ENCODE peak calls at places on chromosomes 1 and 21, in four cellular contexts. One of them, this sample, is unnamed.

GRCh38 chr1:177341773-177342172 is 171.0 kb downstream of the BRINP2 start:
- DNase-seq in H1: no peak
- DNase-seq in GM12892: no peak
- DNase-seq in SK-N-SH: peak
- DNase-seq in this sample: no peak

GRCh38 chr1:95852483-95853070 is 618.6 kb downstream of the RWDD3 start:
- DNase-seq in H1: no peak
- DNase-seq in GM12892: no peak
- DNase-seq in SK-N-SH: no peak
- DNase-seq in this sample: no peak

GRCh38 chr1:37673920-37674319 is 18.4 kb upstream of the CDCA8 start:
- DNase-seq in SK-N-SH: no peak
- DNase-seq in H1: no peak
- DNase-seq in GM12892: no peak
- DNase-seq in this sample: no peak

GRCh38 chr1:201554167-201554600 is 15.3 kb downstream of the NAV1 start:
- DNase-seq in SK-N-SH: no peak
- DNase-seq in GM12892: no peak
- DNase-seq in H1: no peak
- DNase-seq in this sample: no peak

GRCh38 chr21:46634966-46635323 is 529 bp upstream of the PRMT2 start:
- DNase-seq in SK-N-SH: peak
- DNase-seq in GM12892: no peak
- DNase-seq in H1: no peak
- DNase-seq in this sample: no peak

GRCh38 chr1:25072461-25072860 is 142.4 kb upstream of the RUNX3 start:
- DNase-seq in H1: no peak
- DNase-seq in SK-N-SH: no peak
- DNase-seq in GM12892: no peak
- DNase-seq in this sample: no peak

GRCh38 chr1:193919827-193920226 is 733.4 kb upstream of the B3GALT2 start:
- DNase-seq in H1: no peak
- DNase-seq in SK-N-SH: no peak
- DNase-seq in GM12892: no peak
- DNase-seq in this sample: no peak

GRCh38 chr1:240194120-240194519 is 102.4 kb downstream of the FMN2 start:
- DNase-seq in SK-N-SH: no peak
- DNase-seq in GM12892: no peak
- DNase-seq in H1: no peak
- DNase-seq in this sample: no peak

GRCh38 chr1:228279011-228279721 is 71.3 kb downstream of the OBSCN start:
- DNase-seq in SK-N-SH: no peak
- DNase-seq in GM12892: no peak
- DNase-seq in H1: no peak
- DNase-seq in this sample: no peak

GRCh38 chr1:32863516-32864245 is 7.0 kb downstream of the FNDC5 start:
- DNase-seq in H1: no peak
- DNase-seq in GM12892: no peak
- DNase-seq in SK-N-SH: no peak
- DNase-seq in this sample: no peak

GRCh38 chr1:228016653-228017355 is 10.0 kb downstream of the WNT3A start:
- DNase-seq in SK-N-SH: no peak
- DNase-seq in GM12892: no peak
- DNase-seq in H1: no peak
- DNase-seq in this sample: no peak

GRCh38 chr1:78511334-78511733 is 20.6 kb downstream of the PTGFR start:
- DNase-seq in H1: peak
- DNase-seq in SK-N-SH: no peak
- DNase-seq in GM12892: no peak
- DNase-seq in this sample: no peak

GRCh38 chr1:244672961-244673695 is 20.2 kb downstream of the DESI2 start:
- DNase-seq in SK-N-SH: peak
- DNase-seq in GM12892: no peak
- DNase-seq in H1: no peak
- DNase-seq in this sample: no peak

GRCh38 chr1:113846391-113847035 is 25.0 kb downstream of the PTPN22 start:
- DNase-seq in H1: no peak
- DNase-seq in SK-N-SH: no peak
- DNase-seq in GM12892: no peak
- DNase-seq in this sample: no peak

GRCh38 chr1:146049436-146049835 is 27.9 kb upstream of the HJV start:
- DNase-seq in H1: no peak
- DNase-seq in GM12892: no peak
- DNase-seq in SK-N-SH: no peak
- DNase-seq in this sample: no peak

GRCh38 chr1:228101994-228102790 is 933 bp downstream of the C1orf35 start:
- DNase-seq in GM12892: peak
- DNase-seq in H1: peak
- DNase-seq in SK-N-SH: peak
- DNase-seq in this sample: peak

GRCh38 chr1:200724064-200724463 is 14.6 kb upstream of the CAMSAP2 start:
- DNase-seq in H1: no peak
- DNase-seq in SK-N-SH: no peak
- DNase-seq in GM12892: no peak
- DNase-seq in this sample: no peak

GRCh38 chr1:198713081-198713480 is 74.2 kb downstream of the PTPRC start:
- DNase-seq in SK-N-SH: no peak
- DNase-seq in GM12892: no peak
- DNase-seq in H1: no peak
- DNase-seq in this sample: no peak

GRCh38 chr1:32337855-32338636 is 2.0 kb upstream of the MARCKSL1 start:
- DNase-seq in H1: no peak
- DNase-seq in GM12892: no peak
- DNase-seq in SK-N-SH: no peak
- DNase-seq in this sample: no peak

GRCh38 chr1:167654975-167655575 is 25.0 kb downstream of the RCSD1 start:
- DNase-seq in SK-N-SH: no peak
- DNase-seq in H1: no peak
- DNase-seq in GM12892: no peak
- DNase-seq in this sample: no peak

GRCh38 chr1:46556822-46557221 is 5.4 kb upstream of the KNCN start:
- DNase-seq in GM12892: no peak
- DNase-seq in H1: no peak
- DNase-seq in SK-N-SH: no peak
- DNase-seq in this sample: no peak

GRCh38 chr1:67618285-67619018 is 66.5 kb upstream of the GADD45A start:
- DNase-seq in H1: peak
- DNase-seq in SK-N-SH: no peak
- DNase-seq in GM12892: no peak
- DNase-seq in this sample: no peak

GRCh38 chr1:179094826-179095225 is 13.0 kb downstream of the TOR3A start:
- DNase-seq in GM12892: no peak
- DNase-seq in SK-N-SH: no peak
- DNase-seq in H1: no peak
- DNase-seq in this sample: no peak

GRCh38 chr1:9689971-9690381 is 38.4 kb downstream of the PIK3CD start:
- DNase-seq in GM12892: no peak
- DNase-seq in SK-N-SH: peak
- DNase-seq in H1: peak
- DNase-seq in this sample: no peak

GRCh38 chr1:117780981-117781475 is 148.4 kb downstream of the GDAP2 start:
- DNase-seq in SK-N-SH: peak
- DNase-seq in H1: no peak
- DNase-seq in GM12892: no peak
- DNase-seq in this sample: no peak

GRCh38 chr1:208161656-208162375 is 82.4 kb downstream of the PLXNA2 start:
- DNase-seq in H1: no peak
- DNase-seq in SK-N-SH: peak
- DNase-seq in GM12892: no peak
- DNase-seq in this sample: no peak

GRCh38 chr1:221900678-221901077 is 158.8 kb upstream of the DUSP10 start:
- DNase-seq in SK-N-SH: no peak
- DNase-seq in GM12892: no peak
- DNase-seq in H1: no peak
- DNase-seq in this sample: no peak

GRCh38 chr1:20634594-20635084 is 1.4 kb downstream of the PINK1 start:
- DNase-seq in SK-N-SH: peak
- DNase-seq in GM12892: no peak
- DNase-seq in H1: peak
- DNase-seq in this sample: no peak

GRCh38 chr1:106173101-106173500 is 883.4 kb upstream of the PRMT6 start:
- DNase-seq in SK-N-SH: no peak
- DNase-seq in H1: no peak
- DNase-seq in GM12892: no peak
- DNase-seq in this sample: no peak

GRCh38 chr1:93732514-93732913 is 50.9 kb upstream of the BCAR3 start:
- DNase-seq in GM12892: no peak
- DNase-seq in SK-N-SH: no peak
- DNase-seq in H1: no peak
- DNase-seq in this sample: no peak

GRCh38 chr21:41559658-41560599 is 52.0 kb upstream of the TMPRSS2 start:
- DNase-seq in GM12892: no peak
- DNase-seq in SK-N-SH: no peak
- DNase-seq in H1: no peak
- DNase-seq in this sample: no peak

GRCh38 chr1:91828007-91828321 is 58.0 kb downstream of the TGFBR3 start:
- DNase-seq in GM12892: no peak
- DNase-seq in SK-N-SH: no peak
- DNase-seq in H1: no peak
- DNase-seq in this sample: no peak

GRCh38 chr1:63787875-63788274 is 14.1 kb downstream of the ROR1 start:
- DNase-seq in GM12892: no peak
- DNase-seq in SK-N-SH: no peak
- DNase-seq in H1: no peak
- DNase-seq in this sample: no peak
- TF ChIP-seq TAF1 in GM12892: no peak
- TF ChIP-seq TAF1 in SK-N-SH: no peak
- TF ChIP-seq TAF1 in H1: no peak
- TF ChIP-seq TAF1 in this sample: no peak

DNA sequence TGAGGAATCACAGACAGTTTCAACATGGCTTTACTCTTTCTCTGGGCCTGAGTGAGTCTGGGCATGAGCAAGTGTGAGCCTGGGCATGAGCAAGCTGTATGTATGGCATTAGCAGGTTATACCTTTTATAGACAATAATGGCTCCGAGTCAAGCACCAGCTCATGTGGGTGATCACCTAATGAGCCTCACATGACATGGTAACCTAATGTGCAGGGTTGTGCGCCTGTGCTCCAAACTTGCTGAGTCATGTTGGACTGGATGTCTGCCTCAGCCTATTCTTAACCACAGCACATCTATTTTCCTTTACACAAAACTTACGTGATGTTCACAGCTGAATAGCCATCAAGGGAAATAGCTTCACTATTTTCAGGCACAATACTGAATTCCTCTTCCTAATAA is 236.2 kb upstream of the NRIP1 start:
- DNase-seq in H1: no peak
- DNase-seq in GM12892: no peak
- DNase-seq in SK-N-SH: no peak
- DNase-seq in this sample: no peak
- TF ChIP-seq POLR2AphosphoS5 in H1: no peak
- TF ChIP-seq POLR2AphosphoS5 in GM12892: no peak
- TF ChIP-seq POLR2AphosphoS5 in SK-N-SH: no peak
- TF ChIP-seq POLR2AphosphoS5 in this sample: no peak

GRCh38 chr21:44874497-44875331 is 1.2 kb upstream of the PTTG1IP start:
- DNase-seq in SK-N-SH: no peak
- DNase-seq in H1: peak
- DNase-seq in GM12892: no peak
- DNase-seq in this sample: no peak
- TF ChIP-seq TAF1 in SK-N-SH: no peak
- TF ChIP-seq TAF1 in H1: peak
- TF ChIP-seq TAF1 in GM12892: no peak
- TF ChIP-seq TAF1 in this sample: peak

GRCh38 chr1:40507973-40508372 is 594 bp upstream of the EXO5 start:
- DNase-seq in SK-N-SH: no peak
- DNase-seq in H1: no peak
- DNase-seq in GM12892: no peak
- DNase-seq in this sample: no peak

GRCh38 chr1:40508375-40509341 is at the start of gene EXO5:
- DNase-seq in GM12892: peak
- DNase-seq in SK-N-SH: peak
- DNase-seq in H1: peak
- DNase-seq in this sample: peak
- TF ChIP-seq POLR2AphosphoS5 in GM12892: peak
- TF ChIP-seq POLR2AphosphoS5 in SK-N-SH: peak
- TF ChIP-seq POLR2AphosphoS5 in H1: peak
- TF ChIP-seq POLR2AphosphoS5 in this sample: peak

DNA sequence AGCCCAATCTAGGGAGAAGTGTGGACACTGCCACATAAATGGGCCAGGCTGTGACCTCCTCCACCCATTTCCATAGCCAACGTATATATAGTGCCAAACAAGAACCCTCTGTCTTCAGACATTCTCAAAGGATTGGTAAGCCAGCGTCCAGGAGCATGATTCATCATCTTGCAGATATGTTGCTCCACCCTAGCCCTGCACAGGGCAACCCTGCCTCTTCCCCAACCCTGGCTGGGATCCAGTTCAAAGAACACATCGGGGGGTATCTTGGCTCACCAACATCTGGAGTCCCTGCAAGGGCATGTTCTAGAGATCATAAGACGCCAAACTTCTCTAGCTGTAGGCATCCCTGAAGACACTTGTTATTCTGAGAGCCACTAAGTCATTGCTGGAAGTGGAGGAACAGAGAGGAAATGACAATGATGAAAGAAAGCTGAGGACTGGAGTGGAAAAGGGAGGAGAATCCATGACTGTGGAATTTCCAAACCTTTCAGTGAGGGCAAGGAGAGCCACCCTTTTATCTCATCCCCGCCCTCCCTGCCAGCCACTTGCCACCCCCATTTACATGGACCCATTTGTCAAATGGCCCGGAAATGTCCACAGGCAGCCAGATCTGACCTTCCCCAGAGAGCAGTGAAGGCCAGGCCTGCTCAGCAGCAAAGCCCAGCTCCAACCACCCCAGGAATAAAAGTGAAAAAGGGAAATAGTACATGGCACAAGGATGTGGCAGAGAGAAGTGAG is 144.1 kb upstream of the CTTNBP2NL start:
- DNase-seq in SK-N-SH: no peak
- DNase-seq in GM12892: no peak
- DNase-seq in H1: no peak
- DNase-seq in this sample: no peak
- TF ChIP-seq TAF1 in SK-N-SH: no peak
- TF ChIP-seq TAF1 in GM12892: no peak
- TF ChIP-seq TAF1 in H1: no peak
- TF ChIP-seq TAF1 in this sample: no peak